ENCODE peak calls at places on chromosome 19, in ten cellular contexts. One of them, this sample, is unnamed.
A peak's percentile ranks its signal among the peaks of the same experiment; 100 is the strongest.

GRCh38 chr19:10334340-10335148 is 1.2 kb upstream of the RAVER1 start:
- DNase-seq in sigmoid colon: peak; percentile 98
- DNase-seq in transverse colon: peak; percentile 97
- DNase-seq in astrocyte: peak; percentile 87
- DNase-seq in naive thymus-derived CD4-positive, alpha-beta T cell: peak; percentile 22
- DNase-seq in Caco-2: peak; percentile 95
- DNase-seq in cardiac muscle cell: peak; percentile 96
- DNase-seq in neural progenitor cell: peak; percentile 93
- DNase-seq in WERI-Rb-1: peak; percentile 62
- DNase-seq in ascending aorta: peak; percentile 98
- DNase-seq in this sample: peak; percentile 96

GRCh38 chr19:4742717-4743646 is 19.3 kb upstream of the DPP9 start:
- DNase-seq in sigmoid colon: no peak
- DNase-seq in transverse colon: no peak
- DNase-seq in astrocyte: no peak
- DNase-seq in naive thymus-derived CD4-positive, alpha-beta T cell: no peak
- DNase-seq in Caco-2: no peak
- DNase-seq in cardiac muscle cell: no peak
- DNase-seq in neural progenitor cell: peak; percentile 52
- DNase-seq in WERI-Rb-1: peak; percentile 75
- DNase-seq in ascending aorta: no peak
- DNase-seq in this sample: no peak

GRCh38 chr19:51246153-51246552 is 4.7 kb upstream of the SIGLECL1 start:
- DNase-seq in sigmoid colon: no peak
- DNase-seq in transverse colon: no peak
- DNase-seq in astrocyte: no peak
- DNase-seq in naive thymus-derived CD4-positive, alpha-beta T cell: no peak
- DNase-seq in Caco-2: no peak
- DNase-seq in cardiac muscle cell: no peak
- DNase-seq in neural progenitor cell: no peak
- DNase-seq in WERI-Rb-1: no peak
- DNase-seq in ascending aorta: no peak
- DNase-seq in this sample: no peak

GRCh38 chr19:54172764-54173699 is at the start of gene TMC4:
- DNase-seq in sigmoid colon: no peak
- DNase-seq in transverse colon: peak; percentile 85
- DNase-seq in astrocyte: no peak
- DNase-seq in naive thymus-derived CD4-positive, alpha-beta T cell: no peak
- DNase-seq in Caco-2: peak; percentile 96
- DNase-seq in cardiac muscle cell: no peak
- DNase-seq in neural progenitor cell: no peak
- DNase-seq in WERI-Rb-1: peak; percentile 40
- DNase-seq in ascending aorta: no peak
- DNase-seq in this sample: peak; percentile 54

GRCh38 chr19:30453768-30454167 is 81.6 kb downstream of the ZNF536 start:
- DNase-seq in sigmoid colon: no peak
- DNase-seq in transverse colon: no peak
- DNase-seq in astrocyte: no peak
- DNase-seq in naive thymus-derived CD4-positive, alpha-beta T cell: no peak
- DNase-seq in Caco-2: no peak
- DNase-seq in cardiac muscle cell: no peak
- DNase-seq in neural progenitor cell: no peak
- DNase-seq in WERI-Rb-1: no peak
- DNase-seq in ascending aorta: no peak
- DNase-seq in this sample: no peak

GRCh38 chr19:32902448-32902847 is 32.9 kb upstream of the SLC7A9 start:
- DNase-seq in sigmoid colon: no peak
- DNase-seq in transverse colon: peak; percentile 61
- DNase-seq in astrocyte: no peak
- DNase-seq in naive thymus-derived CD4-positive, alpha-beta T cell: no peak
- DNase-seq in Caco-2: no peak
- DNase-seq in cardiac muscle cell: no peak
- DNase-seq in neural progenitor cell: no peak
- DNase-seq in WERI-Rb-1: no peak
- DNase-seq in ascending aorta: no peak
- DNase-seq in this sample: no peak

GRCh38 chr19:4456566-4456842 is 1.1 kb downstream of the UBXN6 start:
- DNase-seq in sigmoid colon: peak; percentile 80
- DNase-seq in transverse colon: peak; percentile 36
- DNase-seq in astrocyte: peak; percentile 63
- DNase-seq in naive thymus-derived CD4-positive, alpha-beta T cell: no peak
- DNase-seq in Caco-2: no peak
- DNase-seq in cardiac muscle cell: peak; percentile 48
- DNase-seq in neural progenitor cell: peak; percentile 53
- DNase-seq in WERI-Rb-1: peak; percentile 96
- DNase-seq in ascending aorta: peak; percentile 61
- DNase-seq in this sample: no peak

GRCh38 chr19:16118489-16119033 is 6.9 kb downstream of the RAB8A start:
- DNase-seq in sigmoid colon: no peak
- DNase-seq in transverse colon: peak; percentile 76
- DNase-seq in astrocyte: no peak
- DNase-seq in naive thymus-derived CD4-positive, alpha-beta T cell: no peak
- DNase-seq in Caco-2: no peak
- DNase-seq in cardiac muscle cell: no peak
- DNase-seq in neural progenitor cell: no peak
- DNase-seq in WERI-Rb-1: no peak
- DNase-seq in ascending aorta: no peak
- DNase-seq in this sample: no peak

GRCh38 chr19:8089664-8090601 is 37.4 kb downstream of the CCL25 start:
- DNase-seq in sigmoid colon: no peak
- DNase-seq in transverse colon: no peak
- DNase-seq in astrocyte: no peak
- DNase-seq in naive thymus-derived CD4-positive, alpha-beta T cell: no peak
- DNase-seq in Caco-2: no peak
- DNase-seq in cardiac muscle cell: no peak
- DNase-seq in neural progenitor cell: no peak
- DNase-seq in WERI-Rb-1: no peak
- DNase-seq in ascending aorta: no peak
- DNase-seq in this sample: no peak

GRCh38 chr19:13260883-13261653 is 110.9 kb downstream of the IER2 start:
- DNase-seq in sigmoid colon: no peak
- DNase-seq in transverse colon: no peak
- DNase-seq in astrocyte: peak; percentile 84
- DNase-seq in naive thymus-derived CD4-positive, alpha-beta T cell: no peak
- DNase-seq in Caco-2: no peak
- DNase-seq in cardiac muscle cell: no peak
- DNase-seq in neural progenitor cell: no peak
- DNase-seq in WERI-Rb-1: no peak
- DNase-seq in ascending aorta: peak; percentile 64
- DNase-seq in this sample: no peak

GRCh38 chr19:39032164-39032918 is at the start of gene FBXO27:
- DNase-seq in sigmoid colon: no peak
- DNase-seq in transverse colon: peak; percentile 10
- DNase-seq in astrocyte: no peak
- DNase-seq in naive thymus-derived CD4-positive, alpha-beta T cell: no peak
- DNase-seq in Caco-2: peak; percentile 44
- DNase-seq in cardiac muscle cell: peak; percentile 6
- DNase-seq in neural progenitor cell: peak; percentile 72
- DNase-seq in WERI-Rb-1: peak; percentile 55
- DNase-seq in ascending aorta: peak; percentile 67
- DNase-seq in this sample: peak; percentile 30

GRCh38 chr19:30512748-30513389 is 140.7 kb downstream of the ZNF536 start:
- DNase-seq in sigmoid colon: no peak
- DNase-seq in transverse colon: no peak
- DNase-seq in astrocyte: no peak
- DNase-seq in naive thymus-derived CD4-positive, alpha-beta T cell: no peak
- DNase-seq in Caco-2: no peak
- DNase-seq in cardiac muscle cell: no peak
- DNase-seq in neural progenitor cell: no peak
- DNase-seq in WERI-Rb-1: no peak
- DNase-seq in ascending aorta: no peak
- DNase-seq in this sample: no peak

GRCh38 chr19:4326837-4327251 is 11.8 kb downstream of the STAP2 start:
- DNase-seq in sigmoid colon: no peak
- DNase-seq in transverse colon: no peak
- DNase-seq in astrocyte: no peak
- DNase-seq in naive thymus-derived CD4-positive, alpha-beta T cell: no peak
- DNase-seq in Caco-2: no peak
- DNase-seq in cardiac muscle cell: peak; percentile 52
- DNase-seq in neural progenitor cell: peak; percentile 85
- DNase-seq in WERI-Rb-1: no peak
- DNase-seq in ascending aorta: no peak
- DNase-seq in this sample: no peak

GRCh38 chr19:7605490-7606222 is 10.0 kb downstream of the CAMSAP3 start:
- DNase-seq in sigmoid colon: no peak
- DNase-seq in transverse colon: no peak
- DNase-seq in astrocyte: no peak
- DNase-seq in naive thymus-derived CD4-positive, alpha-beta T cell: no peak
- DNase-seq in Caco-2: peak; percentile 79
- DNase-seq in cardiac muscle cell: no peak
- DNase-seq in neural progenitor cell: peak; percentile 47
- DNase-seq in WERI-Rb-1: peak; percentile 60
- DNase-seq in ascending aorta: no peak
- DNase-seq in this sample: no peak

GRCh38 chr19:4866595-4867424 is 657 bp downstream of the PLIN3 start:
- DNase-seq in sigmoid colon: peak; percentile 81
- DNase-seq in transverse colon: peak; percentile 68
- DNase-seq in astrocyte: no peak
- DNase-seq in naive thymus-derived CD4-positive, alpha-beta T cell: peak; percentile 24
- DNase-seq in Caco-2: no peak
- DNase-seq in cardiac muscle cell: peak; percentile 57
- DNase-seq in neural progenitor cell: peak; percentile 80
- DNase-seq in WERI-Rb-1: no peak
- DNase-seq in ascending aorta: peak; percentile 84
- DNase-seq in this sample: peak; percentile 63

GRCh38 chr19:19022380-19022961 is 10.8 kb downstream of the SUGP2 start:
- DNase-seq in sigmoid colon: no peak
- DNase-seq in transverse colon: no peak
- DNase-seq in astrocyte: no peak
- DNase-seq in naive thymus-derived CD4-positive, alpha-beta T cell: no peak
- DNase-seq in Caco-2: no peak
- DNase-seq in cardiac muscle cell: no peak
- DNase-seq in neural progenitor cell: no peak
- DNase-seq in WERI-Rb-1: no peak
- DNase-seq in ascending aorta: no peak
- DNase-seq in this sample: no peak

GRCh38 chr19:51676566-51677083 is 16.5 kb upstream of the SPACA6 start:
- DNase-seq in sigmoid colon: no peak
- DNase-seq in transverse colon: no peak
- DNase-seq in astrocyte: no peak
- DNase-seq in naive thymus-derived CD4-positive, alpha-beta T cell: peak; percentile 54
- DNase-seq in Caco-2: no peak
- DNase-seq in cardiac muscle cell: no peak
- DNase-seq in neural progenitor cell: no peak
- DNase-seq in WERI-Rb-1: no peak
- DNase-seq in ascending aorta: no peak
- DNase-seq in this sample: no peak

GRCh38 chr19:49987159-49987698 is 26.3 kb upstream of the SIGLEC11 start:
- DNase-seq in sigmoid colon: peak; percentile 74
- DNase-seq in transverse colon: peak; percentile 86
- DNase-seq in astrocyte: peak; percentile 91
- DNase-seq in naive thymus-derived CD4-positive, alpha-beta T cell: peak; percentile 80
- DNase-seq in Caco-2: peak; percentile 92
- DNase-seq in cardiac muscle cell: peak; percentile 98
- DNase-seq in neural progenitor cell: peak; percentile 99
- DNase-seq in WERI-Rb-1: no peak
- DNase-seq in ascending aorta: peak; percentile 90
- DNase-seq in this sample: peak; percentile 78

DNA sequence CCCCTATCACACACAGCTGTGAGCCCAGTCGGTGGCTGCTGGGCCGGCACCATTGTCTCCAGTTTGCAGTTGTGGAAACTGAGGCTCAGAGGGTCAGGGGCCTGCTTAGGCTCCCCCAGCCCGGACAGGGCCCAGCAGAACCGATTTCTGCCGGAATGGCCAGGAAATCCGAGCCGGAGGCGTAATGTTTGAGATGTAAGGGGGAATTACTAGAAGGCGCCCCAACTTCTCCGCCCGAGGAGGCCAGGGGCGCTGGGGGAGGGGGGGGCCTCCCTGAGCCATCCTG is 962 bp downstream of the KISS1R start:
- DNase-seq in sigmoid colon: no peak
- DNase-seq in transverse colon: no peak
- DNase-seq in astrocyte: no peak
- DNase-seq in naive thymus-derived CD4-positive, alpha-beta T cell: no peak
- DNase-seq in Caco-2: no peak
- DNase-seq in cardiac muscle cell: no peak
- DNase-seq in neural progenitor cell: no peak
- DNase-seq in WERI-Rb-1: no peak
- DNase-seq in ascending aorta: no peak
- DNase-seq in this sample: no peak
- H3K27me3 ChIP-seq in sigmoid colon: peaks cover 52% of the 10 kb centered on the region
- H3K27me3 ChIP-seq in transverse colon: peaks cover 55% of the 10 kb centered on the region
- H3K27me3 ChIP-seq in astrocyte: peaks cover 29% of the 10 kb centered on the region
- H3K27me3 ChIP-seq in naive thymus-derived CD4-positive, alpha-beta T cell: no peaks in the 10 kb centered on the region
- H3K27me3 ChIP-seq in Caco-2: no peaks in the 10 kb centered on the region
- H3K27me3 ChIP-seq in cardiac muscle cell: peaks cover 54% of the 10 kb centered on the region
- H3K27me3 ChIP-seq in neural progenitor cell: peaks cover 89% of the 10 kb centered on the region
- H3K27me3 ChIP-seq in WERI-Rb-1: peaks cover 24% of the 10 kb centered on the region
- H3K27me3 ChIP-seq in ascending aorta: peaks cover 17% of the 10 kb centered on the region
- H3K27me3 ChIP-seq in this sample: peaks cover 47% of the 10 kb centered on the region

GRCh38 chr19:1237754-1238372 is at the start of gene CBARP:
- DNase-seq in sigmoid colon: peak; percentile 72
- DNase-seq in transverse colon: no peak
- DNase-seq in astrocyte: no peak
- DNase-seq in naive thymus-derived CD4-positive, alpha-beta T cell: no peak
- DNase-seq in Caco-2: no peak
- DNase-seq in cardiac muscle cell: peak; percentile 87
- DNase-seq in neural progenitor cell: peak; percentile 89
- DNase-seq in WERI-Rb-1: no peak
- DNase-seq in ascending aorta: no peak
- DNase-seq in this sample: no peak
- H3K4me3 ChIP-seq in sigmoid colon: peak within 1 kb of the TSS; percentile 33
- H3K4me3 ChIP-seq in transverse colon: peak within 1 kb of the TSS; percentile 29
- H3K4me3 ChIP-seq in astrocyte: peak within 1 kb of the TSS; percentile 68
- H3K4me3 ChIP-seq in naive thymus-derived CD4-positive, alpha-beta T cell: no peak within 1 kb of the TSS
- H3K4me3 ChIP-seq in Caco-2: peak within 1 kb of the TSS; percentile 79
- H3K4me3 ChIP-seq in cardiac muscle cell: peak within 1 kb of the TSS; percentile 94
- H3K4me3 ChIP-seq in neural progenitor cell: peak within 1 kb of the TSS; percentile 75
- H3K4me3 ChIP-seq in WERI-Rb-1: peak within 1 kb of the TSS; percentile 80
- H3K4me3 ChIP-seq in ascending aorta: peak within 1 kb of the TSS; percentile 47
- H3K4me3 ChIP-seq in this sample: peak within 1 kb of the TSS; percentile 61

GRCh38 chr19:47766670-47767069 is 11.8 kb upstream of the SELENOW start:
- DNase-seq in sigmoid colon: no peak
- DNase-seq in transverse colon: no peak
- DNase-seq in astrocyte: no peak
- DNase-seq in naive thymus-derived CD4-positive, alpha-beta T cell: no peak
- DNase-seq in Caco-2: no peak
- DNase-seq in cardiac muscle cell: no peak
- DNase-seq in neural progenitor cell: no peak
- DNase-seq in WERI-Rb-1: no peak
- DNase-seq in ascending aorta: no peak
- DNase-seq in this sample: no peak
- H3K27me3 ChIP-seq in sigmoid colon: no peaks in the 10 kb centered on the region
- H3K27me3 ChIP-seq in transverse colon: no peaks in the 10 kb centered on the region
- H3K27me3 ChIP-seq in astrocyte: peaks cover 6% of the 10 kb centered on the region
- H3K27me3 ChIP-seq in naive thymus-derived CD4-positive, alpha-beta T cell: no peaks in the 10 kb centered on the region
- H3K27me3 ChIP-seq in Caco-2: no peaks in the 10 kb centered on the region
- H3K27me3 ChIP-seq in cardiac muscle cell: no peaks in the 10 kb centered on the region
- H3K27me3 ChIP-seq in neural progenitor cell: no peaks in the 10 kb centered on the region
- H3K27me3 ChIP-seq in WERI-Rb-1: no peaks in the 10 kb centered on the region
- H3K27me3 ChIP-seq in ascending aorta: no peaks in the 10 kb centered on the region
- H3K27me3 ChIP-seq in this sample: no peaks in the 10 kb centered on the region

DNA sequence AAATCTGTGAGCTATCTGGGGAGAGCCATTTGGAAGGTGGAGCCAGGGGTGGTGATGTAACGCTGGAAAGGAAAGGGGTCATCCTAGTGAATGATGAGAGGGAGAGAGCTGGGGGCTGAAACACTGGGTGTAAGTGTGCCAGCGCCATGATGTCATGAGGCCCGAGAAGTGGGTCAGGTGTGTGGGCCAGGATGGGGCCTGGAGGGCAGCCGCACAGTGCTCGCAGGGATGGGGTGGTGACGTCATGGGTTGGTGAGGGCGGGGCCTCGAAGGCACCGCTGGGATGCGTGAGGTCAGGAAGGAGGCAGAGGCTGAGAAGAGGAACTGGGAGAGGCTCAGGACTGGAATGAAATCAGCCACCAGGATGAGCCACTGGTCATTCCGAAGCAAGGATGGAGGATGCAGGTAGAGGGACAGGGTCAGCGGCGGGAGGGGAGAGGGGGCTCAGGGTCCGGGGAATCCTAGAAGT is 4.4 kb downstream of the CCDC61 start:
- DNase-seq in sigmoid colon: no peak
- DNase-seq in transverse colon: no peak
- DNase-seq in astrocyte: no peak
- DNase-seq in naive thymus-derived CD4-positive, alpha-beta T cell: no peak
- DNase-seq in Caco-2: no peak
- DNase-seq in cardiac muscle cell: no peak
- DNase-seq in neural progenitor cell: peak; percentile 78
- DNase-seq in WERI-Rb-1: no peak
- DNase-seq in ascending aorta: no peak
- DNase-seq in this sample: no peak
- H3K4me3 ChIP-seq in sigmoid colon: no peak overlapping the region
- H3K4me3 ChIP-seq in transverse colon: no peak overlapping the region
- H3K4me3 ChIP-seq in astrocyte: no peak overlapping the region
- H3K4me3 ChIP-seq in naive thymus-derived CD4-positive, alpha-beta T cell: no peak overlapping the region
- H3K4me3 ChIP-seq in Caco-2: no peak overlapping the region
- H3K4me3 ChIP-seq in cardiac muscle cell: no peak overlapping the region
- H3K4me3 ChIP-seq in neural progenitor cell: peak overlapping the region; percentile 66
- H3K4me3 ChIP-seq in WERI-Rb-1: no peak overlapping the region
- H3K4me3 ChIP-seq in ascending aorta: no peak overlapping the region
- H3K4me3 ChIP-seq in this sample: no peak overlapping the region